ENCODE peak calls at places on chromosomes 6 and 20, in six cellular contexts. One of them, this sample, is unnamed.

GRCh38 chr20:1477896-1478490 is 11.3 kb upstream of the NSFL1C start:
- DNase-seq in stimulated activated CD4-positive, alpha-beta T cell treated with anti-CD3 and anti-CD28 coated beads, Interleukin-4, amount 100 ng/mL, for 1 hour: no peak
- DNase-seq in BE2C: no peak
- DNase-seq in HFFc6: no peak
- DNase-seq in PC-3: peak
- DNase-seq in NCI-H1417: no peak
- DNase-seq in this sample: no peak

GRCh38 chr20:31972481-31973386 is 4.8 kb downstream of the XKR7 start:
- DNase-seq in BE2C: no peak
- DNase-seq in PC-3: no peak
- DNase-seq in stimulated activated CD4-positive, alpha-beta T cell treated with anti-CD3 and anti-CD28 coated beads, Interleukin-4, amount 100 ng/mL, for 1 hour: no peak
- DNase-seq in NCI-H1417: no peak
- DNase-seq in HFFc6: peak
- DNase-seq in this sample: no peak

GRCh38 chr20:25483431-25484132 is 76.1 kb downstream of the GINS1 start:
- DNase-seq in stimulated activated CD4-positive, alpha-beta T cell treated with anti-CD3 and anti-CD28 coated beads, Interleukin-4, amount 100 ng/mL, for 1 hour: no peak
- DNase-seq in PC-3: no peak
- DNase-seq in NCI-H1417: no peak
- DNase-seq in HFFc6: no peak
- DNase-seq in BE2C: no peak
- DNase-seq in this sample: no peak

GRCh38 chr20:51591871-51592270 is 49.4 kb upstream of the NFATC2 start:
- DNase-seq in stimulated activated CD4-positive, alpha-beta T cell treated with anti-CD3 and anti-CD28 coated beads, Interleukin-4, amount 100 ng/mL, for 1 hour: no peak
- DNase-seq in PC-3: no peak
- DNase-seq in NCI-H1417: no peak
- DNase-seq in BE2C: no peak
- DNase-seq in HFFc6: no peak
- DNase-seq in this sample: no peak

GRCh38 chr20:45725134-45725533 is 3.0 kb downstream of the SPINT4 start:
- DNase-seq in BE2C: no peak
- DNase-seq in HFFc6: no peak
- DNase-seq in PC-3: no peak
- DNase-seq in NCI-H1417: no peak
- DNase-seq in stimulated activated CD4-positive, alpha-beta T cell treated with anti-CD3 and anti-CD28 coated beads, Interleukin-4, amount 100 ng/mL, for 1 hour: no peak
- DNase-seq in this sample: no peak

GRCh38 chr6:22295145-22295544 is 1.7 kb downstream of the PRL start:
- DNase-seq in NCI-H1417: peak
- DNase-seq in BE2C: no peak
- DNase-seq in PC-3: no peak
- DNase-seq in stimulated activated CD4-positive, alpha-beta T cell treated with anti-CD3 and anti-CD28 coated beads, Interleukin-4, amount 100 ng/mL, for 1 hour: no peak
- DNase-seq in HFFc6: no peak
- DNase-seq in this sample: no peak

GRCh38 chr20:5090191-5090590 is 29.6 kb downstream of the PCNA start:
- DNase-seq in HFFc6: no peak
- DNase-seq in NCI-H1417: no peak
- DNase-seq in BE2C: no peak
- DNase-seq in stimulated activated CD4-positive, alpha-beta T cell treated with anti-CD3 and anti-CD28 coated beads, Interleukin-4, amount 100 ng/mL, for 1 hour: no peak
- DNase-seq in PC-3: no peak
- DNase-seq in this sample: no peak

GRCh38 chr20:38117635-38118034 is 47.4 kb downstream of the TGM2 start:
- DNase-seq in stimulated activated CD4-positive, alpha-beta T cell treated with anti-CD3 and anti-CD28 coated beads, Interleukin-4, amount 100 ng/mL, for 1 hour: no peak
- DNase-seq in NCI-H1417: no peak
- DNase-seq in HFFc6: peak
- DNase-seq in PC-3: peak
- DNase-seq in BE2C: no peak
- DNase-seq in this sample: no peak

GRCh38 chr20:20412750-20413149 is 44.8 kb downstream of the INSM1 start:
- DNase-seq in NCI-H1417: peak
- DNase-seq in HFFc6: no peak
- DNase-seq in stimulated activated CD4-positive, alpha-beta T cell treated with anti-CD3 and anti-CD28 coated beads, Interleukin-4, amount 100 ng/mL, for 1 hour: no peak
- DNase-seq in PC-3: no peak
- DNase-seq in BE2C: no peak
- DNase-seq in this sample: no peak

GRCh38 chr20:50932881-50933280 is 1.6 kb upstream of the ADNP start:
- DNase-seq in PC-3: no peak
- DNase-seq in stimulated activated CD4-positive, alpha-beta T cell treated with anti-CD3 and anti-CD28 coated beads, Interleukin-4, amount 100 ng/mL, for 1 hour: no peak
- DNase-seq in NCI-H1417: no peak
- DNase-seq in BE2C: no peak
- DNase-seq in HFFc6: no peak
- DNase-seq in this sample: no peak

GRCh38 chr6:53311586-53311935 is 37.2 kb downstream of the ELOVL5 start:
- DNase-seq in PC-3: no peak
- DNase-seq in stimulated activated CD4-positive, alpha-beta T cell treated with anti-CD3 and anti-CD28 coated beads, Interleukin-4, amount 100 ng/mL, for 1 hour: no peak
- DNase-seq in BE2C: no peak
- DNase-seq in HFFc6: peak
- DNase-seq in NCI-H1417: no peak
- DNase-seq in this sample: no peak

GRCh38 chr20:63707558-63708300 is at the start of the genes ARFRP1 and ZGPAT:
- DNase-seq in BE2C: peak
- DNase-seq in HFFc6: peak
- DNase-seq in stimulated activated CD4-positive, alpha-beta T cell treated with anti-CD3 and anti-CD28 coated beads, Interleukin-4, amount 100 ng/mL, for 1 hour: peak
- DNase-seq in NCI-H1417: peak
- DNase-seq in PC-3: peak
- DNase-seq in this sample: peak

GRCh38 chr6:112235956-112236355 is 18.4 kb downstream of the LAMA4 start:
- DNase-seq in PC-3: no peak
- DNase-seq in NCI-H1417: no peak
- DNase-seq in BE2C: no peak
- DNase-seq in stimulated activated CD4-positive, alpha-beta T cell treated with anti-CD3 and anti-CD28 coated beads, Interleukin-4, amount 100 ng/mL, for 1 hour: peak
- DNase-seq in HFFc6: peak
- DNase-seq in this sample: no peak

GRCh38 chr20:53757472-53757913 is 163.9 kb upstream of the ZNF217 start:
- DNase-seq in PC-3: peak
- DNase-seq in HFFc6: no peak
- DNase-seq in stimulated activated CD4-positive, alpha-beta T cell treated with anti-CD3 and anti-CD28 coated beads, Interleukin-4, amount 100 ng/mL, for 1 hour: no peak
- DNase-seq in NCI-H1417: no peak
- DNase-seq in BE2C: no peak
- DNase-seq in this sample: no peak

GRCh38 chr6:170166511-170167122 is 124.3 kb downstream of the DLL1 start:
- DNase-seq in NCI-H1417: no peak
- DNase-seq in BE2C: no peak
- DNase-seq in PC-3: no peak
- DNase-seq in stimulated activated CD4-positive, alpha-beta T cell treated with anti-CD3 and anti-CD28 coated beads, Interleukin-4, amount 100 ng/mL, for 1 hour: no peak
- DNase-seq in HFFc6: no peak
- DNase-seq in this sample: no peak

GRCh38 chr6:167450631-167451030 is 125.7 kb downstream of the TTLL2 start:
- DNase-seq in BE2C: no peak
- DNase-seq in stimulated activated CD4-positive, alpha-beta T cell treated with anti-CD3 and anti-CD28 coated beads, Interleukin-4, amount 100 ng/mL, for 1 hour: no peak
- DNase-seq in HFFc6: no peak
- DNase-seq in PC-3: no peak
- DNase-seq in NCI-H1417: no peak
- DNase-seq in this sample: no peak

GRCh38 chr6:30101423-30101938 is 11.4 kb downstream of the TRIM31 start:
- DNase-seq in stimulated activated CD4-positive, alpha-beta T cell treated with anti-CD3 and anti-CD28 coated beads, Interleukin-4, amount 100 ng/mL, for 1 hour: no peak
- DNase-seq in PC-3: no peak
- DNase-seq in BE2C: no peak
- DNase-seq in NCI-H1417: no peak
- DNase-seq in HFFc6: no peak
- DNase-seq in this sample: no peak

GRCh38 chr6:7254980-7255825 is 57.8 kb downstream of the SSR1 start:
- DNase-seq in HFFc6: no peak
- DNase-seq in NCI-H1417: no peak
- DNase-seq in PC-3: no peak
- DNase-seq in BE2C: no peak
- DNase-seq in stimulated activated CD4-positive, alpha-beta T cell treated with anti-CD3 and anti-CD28 coated beads, Interleukin-4, amount 100 ng/mL, for 1 hour: no peak
- DNase-seq in this sample: no peak

GRCh38 chr6:136956590-136957573 is 34.8 kb downstream of the SLC35D3 start:
- DNase-seq in HFFc6: no peak
- DNase-seq in BE2C: peak
- DNase-seq in NCI-H1417: peak
- DNase-seq in stimulated activated CD4-positive, alpha-beta T cell treated with anti-CD3 and anti-CD28 coated beads, Interleukin-4, amount 100 ng/mL, for 1 hour: no peak
- DNase-seq in PC-3: no peak
- DNase-seq in this sample: no peak

GRCh38 chr6:152981989-152982767 is 663 bp downstream of the FBXO5 start:
- DNase-seq in stimulated activated CD4-positive, alpha-beta T cell treated with anti-CD3 and anti-CD28 coated beads, Interleukin-4, amount 100 ng/mL, for 1 hour: no peak
- DNase-seq in HFFc6: no peak
- DNase-seq in NCI-H1417: peak
- DNase-seq in PC-3: no peak
- DNase-seq in BE2C: peak
- DNase-seq in this sample: peak

GRCh38 chr6:35317483-35318199 is 20.0 kb downstream of the DEF6 start:
- DNase-seq in PC-3: peak
- DNase-seq in stimulated activated CD4-positive, alpha-beta T cell treated with anti-CD3 and anti-CD28 coated beads, Interleukin-4, amount 100 ng/mL, for 1 hour: no peak
- DNase-seq in BE2C: peak
- DNase-seq in NCI-H1417: peak
- DNase-seq in HFFc6: no peak
- DNase-seq in this sample: no peak

GRCh38 chr6:118589186-118589585 is 41.1 kb downstream of the PLN start:
- DNase-seq in NCI-H1417: no peak
- DNase-seq in PC-3: no peak
- DNase-seq in stimulated activated CD4-positive, alpha-beta T cell treated with anti-CD3 and anti-CD28 coated beads, Interleukin-4, amount 100 ng/mL, for 1 hour: no peak
- DNase-seq in HFFc6: no peak
- DNase-seq in BE2C: no peak
- DNase-seq in this sample: no peak

GRCh38 chr20:1822564-1823420 is 72.4 kb upstream of the SIRPA start:
- DNase-seq in PC-3: no peak
- DNase-seq in NCI-H1417: no peak
- DNase-seq in BE2C: no peak
- DNase-seq in stimulated activated CD4-positive, alpha-beta T cell treated with anti-CD3 and anti-CD28 coated beads, Interleukin-4, amount 100 ng/mL, for 1 hour: no peak
- DNase-seq in HFFc6: peak
- DNase-seq in this sample: no peak

GRCh38 chr20:20711413-20711812 is 1.0 kb downstream of the RALGAPA2 start:
- DNase-seq in HFFc6: no peak
- DNase-seq in BE2C: no peak
- DNase-seq in stimulated activated CD4-positive, alpha-beta T cell treated with anti-CD3 and anti-CD28 coated beads, Interleukin-4, amount 100 ng/mL, for 1 hour: no peak
- DNase-seq in PC-3: no peak
- DNase-seq in NCI-H1417: peak
- DNase-seq in this sample: no peak

GRCh38 chr20:56328861-56329260 is 29.9 kb upstream of the FAM210B start:
- DNase-seq in BE2C: no peak
- DNase-seq in PC-3: peak
- DNase-seq in HFFc6: no peak
- DNase-seq in stimulated activated CD4-positive, alpha-beta T cell treated with anti-CD3 and anti-CD28 coated beads, Interleukin-4, amount 100 ng/mL, for 1 hour: no peak
- DNase-seq in NCI-H1417: no peak
- DNase-seq in this sample: no peak

GRCh38 chr6:7914991-7915789 is 4.6 kb upstream of the TXNDC5 start:
- DNase-seq in PC-3: no peak
- DNase-seq in NCI-H1417: no peak
- DNase-seq in stimulated activated CD4-positive, alpha-beta T cell treated with anti-CD3 and anti-CD28 coated beads, Interleukin-4, amount 100 ng/mL, for 1 hour: no peak
- DNase-seq in BE2C: peak
- DNase-seq in HFFc6: no peak
- DNase-seq in this sample: peak

GRCh38 chr6:169839493-169839892 is 88.1 kb downstream of the ERMARD start:
- DNase-seq in NCI-H1417: no peak
- DNase-seq in HFFc6: no peak
- DNase-seq in stimulated activated CD4-positive, alpha-beta T cell treated with anti-CD3 and anti-CD28 coated beads, Interleukin-4, amount 100 ng/mL, for 1 hour: no peak
- DNase-seq in BE2C: no peak
- DNase-seq in PC-3: no peak
- DNase-seq in this sample: no peak

GRCh38 chr6:14781707-14782306 is 464.1 kb upstream of the JARID2 start:
- DNase-seq in stimulated activated CD4-positive, alpha-beta T cell treated with anti-CD3 and anti-CD28 coated beads, Interleukin-4, amount 100 ng/mL, for 1 hour: no peak
- DNase-seq in HFFc6: no peak
- DNase-seq in BE2C: no peak
- DNase-seq in NCI-H1417: peak
- DNase-seq in PC-3: no peak
- DNase-seq in this sample: no peak

GRCh38 chr6:111013144-111013905 is 31.5 kb downstream of the RPF2 start:
- DNase-seq in stimulated activated CD4-positive, alpha-beta T cell treated with anti-CD3 and anti-CD28 coated beads, Interleukin-4, amount 100 ng/mL, for 1 hour: no peak
- DNase-seq in PC-3: no peak
- DNase-seq in BE2C: no peak
- DNase-seq in NCI-H1417: peak
- DNase-seq in HFFc6: no peak
- DNase-seq in this sample: no peak

GRCh38 chr6:81934936-81935335 is 182.5 kb upstream of the TENT5A start:
- DNase-seq in stimulated activated CD4-positive, alpha-beta T cell treated with anti-CD3 and anti-CD28 coated beads, Interleukin-4, amount 100 ng/mL, for 1 hour: no peak
- DNase-seq in PC-3: no peak
- DNase-seq in NCI-H1417: no peak
- DNase-seq in HFFc6: no peak
- DNase-seq in BE2C: no peak
- DNase-seq in this sample: no peak